ENCODE peak calls at places on chromosomes 4 and X, in eight cellular contexts. One of them, this sample, is unnamed.

GRCh38 chrX:17854521-17854920 is 6.6 kb downstream of the RAI2 start:
- DNase-seq in transverse colon: no peak
- DNase-seq in esophagus squamous epithelium: no peak
- DNase-seq in IMR-90: no peak
- DNase-seq in HCT116: no peak
- DNase-seq in GM12878: no peak
- DNase-seq in A549: no peak
- DNase-seq in adrenal gland: no peak
- DNase-seq in this sample: no peak

GRCh38 chrX:120697053-120697452 is 67.2 kb upstream of the C1GALT1C1 start:
- DNase-seq in transverse colon: no peak
- DNase-seq in esophagus squamous epithelium: no peak
- DNase-seq in IMR-90: no peak
- DNase-seq in HCT116: no peak
- DNase-seq in GM12878: peak; percentile 66
- DNase-seq in A549: no peak
- DNase-seq in adrenal gland: no peak
- DNase-seq in this sample: no peak

GRCh38 chr4:53208749-53209148 is 157.1 kb downstream of the SCFD2 start:
- DNase-seq in transverse colon: no peak
- DNase-seq in esophagus squamous epithelium: no peak
- DNase-seq in IMR-90: no peak
- DNase-seq in HCT116: no peak
- DNase-seq in GM12878: no peak
- DNase-seq in A549: no peak
- DNase-seq in adrenal gland: no peak
- DNase-seq in this sample: no peak

GRCh38 chr4:41326776-41327175 is 70.0 kb downstream of the UCHL1 start:
- DNase-seq in transverse colon: no peak
- DNase-seq in esophagus squamous epithelium: no peak
- DNase-seq in IMR-90: no peak
- DNase-seq in HCT116: no peak
- DNase-seq in GM12878: no peak
- DNase-seq in A549: no peak
- DNase-seq in adrenal gland: no peak
- DNase-seq in this sample: no peak

GRCh38 chrX:85504381-85504780 is 124.9 kb upstream of the POF1B start:
- DNase-seq in transverse colon: no peak
- DNase-seq in esophagus squamous epithelium: no peak
- DNase-seq in IMR-90: no peak
- DNase-seq in HCT116: no peak
- DNase-seq in GM12878: no peak
- DNase-seq in A549: no peak
- DNase-seq in adrenal gland: no peak
- DNase-seq in this sample: no peak

GRCh38 chr4:41232406-41232805 is 18.1 kb upstream of the APBB2 start:
- DNase-seq in transverse colon: no peak
- DNase-seq in esophagus squamous epithelium: no peak
- DNase-seq in IMR-90: no peak
- DNase-seq in HCT116: no peak
- DNase-seq in GM12878: no peak
- DNase-seq in A549: no peak
- DNase-seq in adrenal gland: no peak
- DNase-seq in this sample: no peak

GRCh38 chr4:184541918-184542317 is 67.6 kb upstream of the IRF2 start:
- DNase-seq in transverse colon: no peak
- DNase-seq in esophagus squamous epithelium: no peak
- DNase-seq in IMR-90: no peak
- DNase-seq in HCT116: no peak
- DNase-seq in GM12878: no peak
- DNase-seq in A549: no peak
- DNase-seq in adrenal gland: no peak
- DNase-seq in this sample: no peak

GRCh38 chrX:55908685-55909212 is 191.2 kb downstream of the RRAGB start:
- DNase-seq in transverse colon: peak; percentile 39
- DNase-seq in esophagus squamous epithelium: no peak
- DNase-seq in IMR-90: no peak
- DNase-seq in HCT116: no peak
- DNase-seq in GM12878: no peak
- DNase-seq in A549: peak; percentile 12
- DNase-seq in adrenal gland: no peak
- DNase-seq in this sample: no peak

GRCh38 chrX:155027509-155028066 is 944 bp downstream of the FUNDC2 start:
- DNase-seq in transverse colon: no peak
- DNase-seq in esophagus squamous epithelium: no peak
- DNase-seq in IMR-90: peak; percentile 70
- DNase-seq in HCT116: peak; percentile 23
- DNase-seq in GM12878: no peak
- DNase-seq in A549: peak; percentile 53
- DNase-seq in adrenal gland: peak; percentile 52
- DNase-seq in this sample: no peak

GRCh38 chrX:153448556-153449280 is 2.9 kb upstream of the TREX2 start:
- DNase-seq in transverse colon: no peak
- DNase-seq in esophagus squamous epithelium: no peak
- DNase-seq in IMR-90: no peak
- DNase-seq in HCT116: no peak
- DNase-seq in GM12878: no peak
- DNase-seq in A549: no peak
- DNase-seq in adrenal gland: no peak
- DNase-seq in this sample: no peak

GRCh38 chr4:125368684-125369083 is 53.9 kb downstream of the FAT4 start:
- DNase-seq in transverse colon: no peak
- DNase-seq in esophagus squamous epithelium: no peak
- DNase-seq in IMR-90: peak; percentile 84
- DNase-seq in HCT116: no peak
- DNase-seq in GM12878: no peak
- DNase-seq in A549: no peak
- DNase-seq in adrenal gland: no peak
- DNase-seq in this sample: peak; percentile 2

GRCh38 chrX:71177327-71177726 is 32.7 kb downstream of the NLGN3 start:
- DNase-seq in transverse colon: no peak
- DNase-seq in esophagus squamous epithelium: no peak
- DNase-seq in IMR-90: no peak
- DNase-seq in HCT116: no peak
- DNase-seq in GM12878: no peak
- DNase-seq in A549: no peak
- DNase-seq in adrenal gland: peak; percentile 63
- DNase-seq in this sample: no peak

DNA sequence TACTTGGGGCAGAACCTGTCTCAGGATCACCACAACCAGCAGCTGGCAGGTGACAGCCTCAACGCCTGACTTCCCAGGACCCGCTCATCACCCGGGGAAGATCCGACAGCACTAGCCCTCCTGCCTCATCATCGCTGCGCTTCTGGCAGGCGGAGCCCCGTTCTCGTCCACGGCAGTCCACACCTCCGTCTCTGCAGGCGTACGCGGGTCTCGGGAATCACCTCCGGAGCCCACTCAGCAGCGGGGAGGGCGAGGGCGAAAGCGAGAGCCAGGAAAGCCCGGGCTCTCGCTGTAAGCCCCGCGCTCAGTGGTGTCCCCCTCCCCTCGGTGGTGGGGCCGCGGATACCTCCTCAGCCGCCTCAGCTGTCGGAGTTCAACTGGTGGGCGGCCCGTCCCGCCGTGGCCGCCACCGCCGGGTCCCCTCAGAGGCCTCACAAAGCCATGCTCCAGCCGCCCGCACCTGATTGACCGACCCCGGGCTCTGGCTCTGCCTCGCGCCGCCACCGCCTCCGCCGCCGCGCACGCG is 518 bp upstream of the CNKSR2 start:
- DNase-seq in transverse colon: no peak
- DNase-seq in esophagus squamous epithelium: no peak
- DNase-seq in IMR-90: no peak
- DNase-seq in HCT116: no peak
- DNase-seq in GM12878: no peak
- DNase-seq in A549: peak; percentile 23
- DNase-seq in adrenal gland: no peak
- DNase-seq in this sample: no peak
- TF ChIP-seq POLR2A in transverse colon: no peak
- TF ChIP-seq POLR2A in esophagus squamous epithelium: no peak
- TF ChIP-seq POLR2A in IMR-90: no peak
- TF ChIP-seq POLR2A in HCT116: no peak
- TF ChIP-seq POLR2A in GM12878: no peak
- TF ChIP-seq POLR2A in A549: no peak
- TF ChIP-seq POLR2A in adrenal gland: no peak
- TF ChIP-seq POLR2A in this sample: no peak

DNA sequence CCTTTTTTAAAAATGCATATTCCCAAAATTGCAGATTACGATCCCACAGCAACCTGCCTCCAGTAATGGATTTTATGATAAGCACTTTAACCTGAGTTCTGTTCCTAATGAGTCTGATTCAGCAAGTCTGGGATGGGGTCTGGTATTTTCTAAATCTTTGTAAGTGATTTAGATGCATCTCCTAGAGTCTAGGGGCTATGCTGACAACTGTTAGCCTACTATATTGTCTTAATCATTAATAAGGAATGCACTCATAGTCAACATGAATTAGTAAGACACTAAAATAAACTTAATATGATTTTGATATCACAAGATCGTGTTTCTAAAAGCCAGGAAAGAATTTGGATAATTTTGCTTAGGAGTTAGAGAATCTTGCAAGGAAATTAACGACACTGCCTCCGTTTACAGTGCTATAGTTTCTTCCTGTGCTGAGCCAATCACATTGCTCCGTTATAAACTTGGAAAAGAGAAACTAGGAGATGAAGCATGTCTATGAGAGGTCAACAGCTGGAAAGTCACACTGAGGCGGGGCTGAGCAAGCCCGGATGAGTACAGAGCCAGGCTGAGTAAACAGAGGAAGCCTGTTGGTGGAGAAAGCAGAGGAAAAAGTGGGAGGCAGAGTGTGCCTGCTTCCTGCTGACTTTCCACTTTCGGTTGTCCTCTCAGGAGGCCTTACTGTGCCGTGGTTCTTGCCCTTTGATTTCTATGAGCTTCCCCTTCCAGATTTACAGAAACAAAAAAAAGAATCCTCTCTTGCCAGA is 5.4 kb downstream of the SCARB2 start:
- DNase-seq in transverse colon: peak; percentile 82
- DNase-seq in esophagus squamous epithelium: no peak
- DNase-seq in IMR-90: peak; percentile 94
- DNase-seq in HCT116: no peak
- DNase-seq in GM12878: no peak
- DNase-seq in A549: peak; percentile 63
- DNase-seq in adrenal gland: peak; percentile 88
- DNase-seq in this sample: peak; percentile 40
- TF ChIP-seq POLR2A in transverse colon: peak; percentile 51
- TF ChIP-seq POLR2A in esophagus squamous epithelium: peak; percentile 43
- TF ChIP-seq POLR2A in IMR-90: no peak
- TF ChIP-seq POLR2A in HCT116: no peak
- TF ChIP-seq POLR2A in GM12878: no peak
- TF ChIP-seq POLR2A in A549: no peak
- TF ChIP-seq POLR2A in adrenal gland: peak; percentile 79
- TF ChIP-seq POLR2A in this sample: no peak

GRCh38 chr4:119212964-119213606 is 572 bp downstream of the USP53 start:
- DNase-seq in transverse colon: peak; percentile 85
- DNase-seq in esophagus squamous epithelium: peak; percentile 39
- DNase-seq in IMR-90: peak; percentile 94
- DNase-seq in HCT116: peak; percentile 89
- DNase-seq in GM12878: peak; percentile 12
- DNase-seq in A549: peak; percentile 91
- DNase-seq in adrenal gland: peak; percentile 94
- DNase-seq in this sample: peak; percentile 50

GRCh38 chr4:119210760-119211159 is 1.8 kb upstream of the USP53 start:
- DNase-seq in transverse colon: no peak
- DNase-seq in esophagus squamous epithelium: no peak
- DNase-seq in IMR-90: peak; percentile 68
- DNase-seq in HCT116: no peak
- DNase-seq in GM12878: no peak
- DNase-seq in A549: peak; percentile 17
- DNase-seq in adrenal gland: no peak
- DNase-seq in this sample: no peak

GRCh38 chr4:119209586-119209985 is 2.9 kb upstream of the USP53 start:
- DNase-seq in transverse colon: peak; percentile 20
- DNase-seq in esophagus squamous epithelium: no peak
- DNase-seq in IMR-90: no peak
- DNase-seq in HCT116: peak; percentile 44
- DNase-seq in GM12878: no peak
- DNase-seq in A549: no peak
- DNase-seq in adrenal gland: no peak
- DNase-seq in this sample: no peak

GRCh38 chr4:119211856-119212250 is 660 bp upstream of the USP53 start:
- DNase-seq in transverse colon: no peak
- DNase-seq in esophagus squamous epithelium: no peak
- DNase-seq in IMR-90: no peak
- DNase-seq in HCT116: no peak
- DNase-seq in GM12878: no peak
- DNase-seq in A549: no peak
- DNase-seq in adrenal gland: no peak
- DNase-seq in this sample: no peak

DNA sequence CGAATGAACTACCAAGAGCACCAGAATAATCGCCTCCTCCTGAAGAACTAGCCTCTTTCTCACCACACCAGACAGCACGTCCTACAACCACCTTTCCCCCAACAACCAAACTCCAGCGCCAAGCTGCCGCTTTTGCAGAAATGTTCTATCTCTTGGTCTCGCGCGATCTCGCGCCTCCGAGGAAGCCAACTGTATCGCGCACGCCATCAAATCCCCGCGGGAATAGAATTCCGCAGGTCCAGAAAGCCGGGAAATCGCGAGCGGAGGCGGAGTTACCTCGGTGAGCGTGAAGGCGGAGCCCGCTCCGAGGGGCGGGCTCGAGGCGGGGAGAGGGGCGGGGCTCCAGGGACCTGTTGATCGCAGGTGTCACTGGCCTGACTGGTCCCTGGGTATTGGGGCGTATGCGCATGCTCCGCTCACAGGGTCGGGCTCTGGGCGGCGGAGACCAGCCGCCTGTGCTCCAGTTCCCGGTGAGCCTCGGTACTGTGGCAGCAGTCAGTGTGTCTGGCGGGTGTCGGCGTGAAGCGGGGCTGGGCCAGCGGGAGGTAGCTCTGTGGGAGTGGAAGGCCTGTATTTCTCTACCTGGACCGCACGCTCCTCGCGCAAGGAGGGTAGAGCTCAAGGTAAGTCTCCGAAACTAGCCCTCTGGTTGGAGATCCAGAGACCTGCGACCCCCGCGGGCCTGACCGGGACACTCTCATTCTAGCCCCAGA is at the start of gene USP53:
- DNase-seq in transverse colon: peak; percentile 99
- DNase-seq in esophagus squamous epithelium: peak; percentile 82
- DNase-seq in IMR-90: peak; percentile 97
- DNase-seq in HCT116: peak; percentile 98
- DNase-seq in GM12878: peak; percentile 71
- DNase-seq in A549: peak; percentile 97
- DNase-seq in adrenal gland: peak; percentile 99
- DNase-seq in this sample: peak; percentile 65
- TF ChIP-seq POLR2A in transverse colon: peak; percentile 99
- TF ChIP-seq POLR2A in esophagus squamous epithelium: peak; percentile 97
- TF ChIP-seq POLR2A in IMR-90: peak; percentile 97
- TF ChIP-seq POLR2A in HCT116: peak; percentile 98
- TF ChIP-seq POLR2A in GM12878: peak; percentile 92
- TF ChIP-seq POLR2A in A549: peak; percentile 76
- TF ChIP-seq POLR2A in adrenal gland: peak; percentile 98
- TF ChIP-seq POLR2A in this sample: peak; percentile 88

GRCh38 chr4:25913851-25914669 is at the start of gene SMIM20:
- DNase-seq in transverse colon: peak; percentile 94
- DNase-seq in esophagus squamous epithelium: peak; percentile 60
- DNase-seq in IMR-90: peak; percentile 86
- DNase-seq in HCT116: peak; percentile 78
- DNase-seq in GM12878: peak; percentile 56
- DNase-seq in A549: peak; percentile 92
- DNase-seq in adrenal gland: peak; percentile 93
- DNase-seq in this sample: peak; percentile 74
- TF ChIP-seq POLR2A in transverse colon: peak; percentile 79
- TF ChIP-seq POLR2A in esophagus squamous epithelium: peak; percentile 66
- TF ChIP-seq POLR2A in IMR-90: peak; percentile 70
- TF ChIP-seq POLR2A in HCT116: peak; percentile 52
- TF ChIP-seq POLR2A in GM12878: peak; percentile 94
- TF ChIP-seq POLR2A in A549: peak; percentile 51
- TF ChIP-seq POLR2A in adrenal gland: peak; percentile 76
- TF ChIP-seq POLR2A in this sample: peak; percentile 38

This sample was measured in H54.